ENCODE peak calls at places on chromosomes 16 and 17, in four cellular contexts. One of them, this sample, is unnamed.

GRCh38 chr16:11586856-11587642 is at the start of gene LITAF:
- DNase-seq in activated naive CD4-positive, alpha-beta T cell treated with anti-CD3 and anti-CD28 coated beads, Interleukin-2, amount 10 ng/mL, durations not matched to agents 7 days and 5 days: peak
- DNase-seq in endothelial cell: peak
- DNase-seq in GM23248: peak
- DNase-seq in this sample: peak

GRCh38 chr17:51165680-51166197 is 472 bp upstream of the NME2 start:
- DNase-seq in endothelial cell: peak
- DNase-seq in GM23248: peak
- DNase-seq in activated naive CD4-positive, alpha-beta T cell treated with anti-CD3 and anti-CD28 coated beads, Interleukin-2, amount 10 ng/mL, durations not matched to agents 7 days and 5 days: peak
- DNase-seq in this sample: no peak

GRCh38 chr17:57365420-57365819 is 109.1 kb downstream of the MSI2 start:
- DNase-seq in activated naive CD4-positive, alpha-beta T cell treated with anti-CD3 and anti-CD28 coated beads, Interleukin-2, amount 10 ng/mL, durations not matched to agents 7 days and 5 days: no peak
- DNase-seq in endothelial cell: no peak
- DNase-seq in GM23248: peak
- DNase-seq in this sample: no peak

GRCh38 chr17:56478836-56479447 is 114.6 kb upstream of the NOG start:
- DNase-seq in activated naive CD4-positive, alpha-beta T cell treated with anti-CD3 and anti-CD28 coated beads, Interleukin-2, amount 10 ng/mL, durations not matched to agents 7 days and 5 days: peak
- DNase-seq in endothelial cell: peak
- DNase-seq in GM23248: peak
- DNase-seq in this sample: peak

GRCh38 chr16:89268987-89269735 is 51.7 kb downstream of the ZNF778 start:
- DNase-seq in GM23248: peak
- DNase-seq in endothelial cell: no peak
- DNase-seq in activated naive CD4-positive, alpha-beta T cell treated with anti-CD3 and anti-CD28 coated beads, Interleukin-2, amount 10 ng/mL, durations not matched to agents 7 days and 5 days: no peak
- DNase-seq in this sample: peak

GRCh38 chr16:1527836-1528811 is 5.3 kb upstream of the TMEM204 start:
- DNase-seq in activated naive CD4-positive, alpha-beta T cell treated with anti-CD3 and anti-CD28 coated beads, Interleukin-2, amount 10 ng/mL, durations not matched to agents 7 days and 5 days: no peak
- DNase-seq in GM23248: no peak
- DNase-seq in endothelial cell: no peak
- DNase-seq in this sample: no peak

GRCh38 chr17:34723875-34724274 is 144.5 kb downstream of the TMEM132E start:
- DNase-seq in activated naive CD4-positive, alpha-beta T cell treated with anti-CD3 and anti-CD28 coated beads, Interleukin-2, amount 10 ng/mL, durations not matched to agents 7 days and 5 days: no peak
- DNase-seq in endothelial cell: no peak
- DNase-seq in GM23248: no peak
- DNase-seq in this sample: no peak

GRCh38 chr17:28735242-28735722 is 6.7 kb downstream of the NEK8 start:
- DNase-seq in endothelial cell: no peak
- DNase-seq in activated naive CD4-positive, alpha-beta T cell treated with anti-CD3 and anti-CD28 coated beads, Interleukin-2, amount 10 ng/mL, durations not matched to agents 7 days and 5 days: no peak
- DNase-seq in GM23248: no peak
- DNase-seq in this sample: peak

GRCh38 chr17:40541060-40541872 is 24.0 kb downstream of the CCR7 start:
- DNase-seq in GM23248: no peak
- DNase-seq in endothelial cell: no peak
- DNase-seq in activated naive CD4-positive, alpha-beta T cell treated with anti-CD3 and anti-CD28 coated beads, Interleukin-2, amount 10 ng/mL, durations not matched to agents 7 days and 5 days: peak
- DNase-seq in this sample: no peak

GRCh38 chr17:47223007-47223406 is 13.9 kb downstream of the MYL4 start:
- DNase-seq in endothelial cell: no peak
- DNase-seq in GM23248: peak
- DNase-seq in activated naive CD4-positive, alpha-beta T cell treated with anti-CD3 and anti-CD28 coated beads, Interleukin-2, amount 10 ng/mL, durations not matched to agents 7 days and 5 days: no peak
- DNase-seq in this sample: peak

GRCh38 chr17:78430892-78431691 is 52.6 kb downstream of the PGS1 start:
- DNase-seq in activated naive CD4-positive, alpha-beta T cell treated with anti-CD3 and anti-CD28 coated beads, Interleukin-2, amount 10 ng/mL, durations not matched to agents 7 days and 5 days: no peak
- DNase-seq in GM23248: peak
- DNase-seq in endothelial cell: no peak
- DNase-seq in this sample: no peak